ENCODE peak calls at places on chromosomes 5 and 9, in seven cellular contexts. Y, B, M, X, J, Q and C are unnamed samples.

GRCh38 chr5:62534461-62535236 is 44.0 kb upstream of the LRRC70 start:
- DNase-seq in Y (no peak), B (no peak), M (no peak), X (no peak), J (no peak), Q (no peak), C (no peak)

GRCh38 chr5:84163671-84164070 is 221.0 kb downstream of the EDIL3 start:
- DNase-seq in Y (no peak), B (no peak), M (no peak), X (no peak), J (no peak), Q (no peak), C (no peak)

GRCh38 chr5:23132231-23132630 is 279.1 kb upstream of the CDH12 start:
- DNase-seq in Y (no peak), B (no peak), M (no peak), X (no peak), J (no peak), Q (no peak), C (no peak)

GRCh38 chr9:134525841-134526797 is 115.5 kb upstream of the COL5A1 start:
- DNase-seq in Y (no peak), B (no peak), M (no peak), X (no peak), J (no peak), Q (no peak), C (no peak)

GRCh38 chr9:129434187-129434586 is 186.7 kb downstream of the C9orf50 start:
- DNase-seq in Y (no peak), B (no peak), M (no peak), X (no peak), J (no peak), Q (no peak), C (no peak)

GRCh38 chr5:452856-453710 is 10.1 kb downstream of the EXOC3 start:
- DNase-seq in Y (no peak), B (no peak), M (no peak), X (no peak), J (no peak), Q (no peak), C (no peak)

GRCh38 chr5:136909906-136910305 is 544.6 kb upstream of the TRPC7 start:
- DNase-seq in Y (no peak), B (no peak), M (no peak), X (no peak), J (no peak), Q (no peak), C (no peak)

GRCh38 chr5:33890147-33890546 is 1.6 kb downstream of the ADAMTS12 start:
- DNase-seq in Y (no peak), B (no peak), M (no peak), X (no peak), J (no peak), Q (peak; percentile 22), C (no peak)

GRCh38 chr5:134053314-134053839 is 48.6 kb upstream of the VDAC1 start:
- DNase-seq in Y (no peak), B (no peak), M (no peak), X (no peak), J (no peak), Q (no peak), C (no peak)

GRCh38 chr5:103849934-103850333 is 287.3 kb upstream of the NUDT12 start:
- DNase-seq in Y (no peak), B (peak; percentile 45), M (no peak), X (peak; percentile 98), J (no peak), Q (no peak), C (peak; percentile 84)

GRCh38 chr5:149005077-149005892 is 57.6 kb downstream of the SH3TC2 start:
- DNase-seq in Y (no peak), B (peak; percentile 47), M (no peak), X (peak; percentile 52), J (no peak), Q (no peak), C (peak; percentile 47)

GRCh38 chr9:79395691-79396558 is 175.8 kb upstream of the TLE4 start:
- DNase-seq in Y (no peak), B (no peak), M (peak; percentile 81), X (no peak), J (no peak), Q (peak; percentile 30), C (no peak)

GRCh38 chr9:97849980-97850379 is 3.0 kb upstream of the FOXE1 start:
- DNase-seq in Y (no peak), B (no peak), M (no peak), X (no peak), J (no peak), Q (no peak), C (no peak)

GRCh38 chr5:139148306-139148705 is 49.9 kb downstream of the SIL1 start:
- DNase-seq in Y (no peak), B (peak; percentile 60), M (no peak), X (peak; percentile 47), J (no peak), Q (no peak), C (peak; percentile 81)

GRCh38 chr5:93642526-93642925 is 59.5 kb downstream of the NR2F1 start:
- DNase-seq in Y (no peak), B (no peak), M (no peak), X (no peak), J (no peak), Q (no peak), C (no peak)